ENCODE peak calls at places on chromosomes 4 and X, in nine cellular contexts. O, K, P, J, F, G, I, B and V are unnamed samples.
A peak's percentile ranks its signal among the peaks of the same experiment; 100 is the strongest.

GRCh38 chr4:3406431-3406830 is 35.3 kb upstream of the HGFAC start:
- DNase-seq in O (no peak), K (no peak), P (peak; percentile 24), J (no peak), F (no peak), G (no peak), I (peak; percentile 65), B (no peak), V (no peak)

GRCh38 chrX:132044953-132045352 is 21.9 kb downstream of the STK26 start:
- DNase-seq in O (no peak), K (no peak), P (no peak), J (no peak), F (peak; percentile 69), G (no peak), I (no peak), B (no peak), V (no peak)

GRCh38 chrX:28981952-28982351 is 394.7 kb downstream of the IL1RAPL1 start:
- DNase-seq in O (no peak), K (no peak), P (no peak), J (no peak), F (no peak), G (no peak), I (no peak), B (no peak), V (no peak)

GRCh38 chr4:174522183-174523002 is at the start of gene HPGD:
- DNase-seq in O (peak; percentile 40), K (no peak), P (peak; percentile 89), J (no peak), F (peak; percentile 61), G (peak; percentile 81), I (peak; percentile 82), B (peak; percentile 29), V (peak; percentile 85)

GRCh38 chrX:16702700-16703599 is 9.5 kb downstream of the CTPS2 start:
- DNase-seq in O (no peak), K (no peak), P (peak; percentile 52), J (no peak), F (no peak), G (peak; percentile 26), I (no peak), B (no peak), V (no peak)

GRCh38 chr4:8162625-8163024 is 4.0 kb upstream of the ABLIM2 start:
- DNase-seq in O (no peak), K (no peak), P (peak; percentile 61), J (no peak), F (no peak), G (no peak), I (no peak), B (no peak), V (no peak)

GRCh38 chr4:9703391-9703790 is 78.0 kb upstream of the DRD5 start:
- DNase-seq in O (peak; percentile 46), K (peak; percentile 52), P (peak; percentile 83), J (no peak), F (peak; percentile 73), G (peak; percentile 83), I (no peak), B (peak; percentile 52), V (no peak)

GRCh38 chr4:164701665-164702064 is 52.3 kb upstream of the SMIM31 start:
- DNase-seq in O (no peak), K (no peak), P (no peak), J (no peak), F (no peak), G (no peak), I (no peak), B (no peak), V (no peak)

GRCh38 chr4:94032754-94033153 is 174.9 kb upstream of the SMARCAD1 start:
- DNase-seq in O (no peak), K (no peak), P (no peak), J (no peak), F (no peak), G (no peak), I (no peak), B (no peak), V (no peak)

GRCh38 chr4:138845051-138845450 is 170.5 kb upstream of the NOCT start:
- DNase-seq in O (no peak), K (no peak), P (no peak), J (no peak), F (no peak), G (no peak), I (no peak), B (no peak), V (no peak)

GRCh38 chr4:186689476-186689875 is 34.2 kb downstream of the FAT1 start:
- DNase-seq in O (no peak), K (no peak), P (no peak), J (no peak), F (no peak), G (no peak), I (no peak), B (peak; percentile 23), V (no peak)

GRCh38 chr4:108366716-108367115 is 198.0 kb upstream of the LEF1 start:
- DNase-seq in O (no peak), K (no peak), P (no peak), J (no peak), F (no peak), G (no peak), I (no peak), B (no peak), V (no peak)

GRCh38 chrX:107025538-107025937 is 25.5 kb upstream of the MORC4 start:
- DNase-seq in O (no peak), K (peak; percentile 27), P (no peak), J (peak; percentile 24), F (peak; percentile 38), G (no peak), I (no peak), B (no peak), V (no peak)

GRCh38 chr4:145819246-145820181 is 119.1 kb downstream of the ZNF827 start:
- DNase-seq in O (no peak), K (no peak), P (no peak), J (no peak), F (no peak), G (peak; percentile 22), I (no peak), B (no peak), V (no peak)

GRCh38 chr4:82261063-82261462 is 112.7 kb downstream of the HNRNPD start:
- DNase-seq in O (no peak), K (no peak), P (no peak), J (no peak), F (no peak), G (no peak), I (no peak), B (no peak), V (no peak)
- H3K9me3 ChIP-seq in O (no peaks in the 10 kb centered on the region), K (no peaks in the 10 kb centered on the region), P (no peaks in the 10 kb centered on the region), J (no peaks in the 10 kb centered on the region), F (no peaks in the 10 kb centered on the region), G (no peaks in the 10 kb centered on the region), I (no peaks in the 10 kb centered on the region), B (no peaks in the 10 kb centered on the region), V (no peaks in the 10 kb centered on the region)

DNA sequence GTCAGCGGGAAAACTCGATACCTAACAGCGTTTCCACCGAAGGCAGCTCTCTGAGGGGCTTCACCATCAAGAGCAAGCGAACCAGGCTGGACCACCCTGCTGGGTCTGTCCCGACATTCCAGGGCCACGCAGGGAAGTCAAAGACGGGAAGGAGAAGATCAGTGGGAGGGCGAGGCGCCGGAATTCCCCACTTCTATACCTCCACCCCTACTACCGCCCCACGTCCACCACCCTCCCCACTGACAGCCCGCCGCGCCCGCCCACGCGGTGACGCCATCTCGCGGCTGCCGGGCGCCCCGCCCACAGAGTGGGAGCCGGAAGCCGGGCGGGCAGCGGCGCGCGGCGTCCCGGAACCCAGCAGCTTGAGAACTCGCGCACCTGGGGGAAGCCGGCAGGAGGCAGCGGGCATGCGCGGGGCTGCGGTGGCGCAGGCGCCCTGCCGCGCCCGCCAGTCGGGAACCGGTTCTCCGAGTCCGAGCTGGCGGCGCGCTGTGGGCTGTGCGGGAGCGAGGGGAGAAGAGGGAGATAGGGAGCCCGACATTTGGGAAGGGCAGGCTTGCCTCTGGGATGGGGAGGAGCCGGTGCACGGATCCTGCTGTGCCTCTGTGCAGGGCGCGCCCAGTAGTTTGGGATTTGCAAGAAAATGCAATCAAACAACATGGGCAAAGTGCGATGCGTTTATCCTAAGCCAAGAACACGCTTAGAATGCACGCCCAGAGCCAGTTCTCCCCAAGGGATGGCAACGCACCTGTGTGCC is 3.2 kb upstream of the STIM2 start:
- DNase-seq in O (peak; percentile 92), K (peak; percentile 67), P (peak; percentile 96), J (peak; percentile 84), F (peak; percentile 92), G (peak; percentile 93), I (peak; percentile 93), B (peak; percentile 93), V (peak; percentile 91)
- TF ChIP-seq POLR2A in O (no peak), K (peak; percentile 72), P (peak; percentile 70), J (no peak), F (peak; percentile 83), G (peak; percentile 73), I (no peak), B (peak; percentile 82), V (peak; percentile 86)

GRCh38 chr4:32986236-32986635 is 2266.1 kb downstream of the PCDH7 start:
- DNase-seq in O (no peak), K (no peak), P (no peak), J (no peak), F (no peak), G (no peak), I (no peak), B (no peak), V (no peak)
- H3K9me3 ChIP-seq in O (no peaks in the 10 kb centered on the region), K (no peaks in the 10 kb centered on the region), P (no peaks in the 10 kb centered on the region), J (no peaks in the 10 kb centered on the region), F (no peaks in the 10 kb centered on the region), G (no peaks in the 10 kb centered on the region), I (no peaks in the 10 kb centered on the region), B (no peaks in the 10 kb centered on the region), V (no peaks in the 10 kb centered on the region)

GRCh38 chr4:156228706-156229105 is 275.0 kb upstream of the CTSO start:
- DNase-seq in O (no peak), K (no peak), P (no peak), J (peak; percentile 11), F (no peak), G (no peak), I (no peak), B (no peak), V (no peak)

GRCh38 chr4:156227321-156227720 is 273.7 kb upstream of the CTSO start:
- DNase-seq in O (no peak), K (no peak), P (no peak), J (no peak), F (no peak), G (no peak), I (no peak), B (no peak), V (no peak)

DNA sequence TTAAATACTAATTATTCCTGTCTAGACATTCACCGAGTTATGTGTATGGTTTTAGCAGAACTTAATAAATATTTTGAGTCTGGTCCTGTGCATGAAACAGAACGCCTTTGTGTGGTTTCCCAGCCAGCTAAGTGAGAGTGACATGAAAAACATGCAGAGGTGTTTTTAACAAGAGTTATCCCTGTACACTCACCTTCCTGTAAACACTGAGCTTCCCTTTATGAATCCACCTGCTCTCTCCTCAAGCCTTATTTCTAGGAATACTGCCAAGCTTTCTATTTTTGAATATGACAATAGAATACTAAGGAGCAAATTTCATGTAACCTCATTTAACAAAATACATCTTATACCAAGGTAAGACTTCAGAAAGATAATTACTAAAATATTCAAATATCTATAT is 270.3 kb upstream of the CTSO start:
- DNase-seq in O (no peak), K (no peak), P (no peak), J (no peak), F (no peak), G (no peak), I (no peak), B (no peak), V (no peak)
- TF ChIP-seq POLR2A in O (no peak), K (no peak), P (no peak), J (no peak), F (no peak), G (no peak), I (no peak), B (no peak), V (no peak)

GRCh38 chrX:146186540-146186939 is 368.9 kb downstream of the SLITRK2 start:
- DNase-seq in O (peak; percentile 9), K (no peak), P (no peak), J (no peak), F (no peak), G (no peak), I (no peak), B (no peak), V (no peak)
- H3K9me3 ChIP-seq in O (no peaks in the 10 kb centered on the region), K (no peaks in the 10 kb centered on the region), P (no peaks in the 10 kb centered on the region), J (peaks cover 12% of the 10 kb centered on the region), F (no peaks in the 10 kb centered on the region), G (no peaks in the 10 kb centered on the region), I (no peaks in the 10 kb centered on the region), B (no peaks in the 10 kb centered on the region), V (no peaks in the 10 kb centered on the region)